ENCODE peak calls at places on chromosomes 3 and 15, in nine cellular contexts. I is A549, Q is SJSA1, W is endodermal cell, B is GM23248, D is fibroblast of mammary gland, R is iPS DF 6.9, J is psoas muscle, T is fibroblast of pulmonary artery. L is an unnamed sample.

GRCh38 chr15:59622289-59622688 is 10.7 kb downstream of the GCNT3 start:
- DNase-seq in I (peak; percentile 86), Q (peak; percentile 65), W (peak; percentile 88), B (peak; percentile 67), D (peak; percentile 63), R (no peak), J (no peak), T (peak; percentile 60), L (no peak)

GRCh38 chr3:82103241-82103640 is 341.8 kb upstream of the GBE1 start:
- DNase-seq in I (peak; percentile 6), Q (no peak), W (no peak), B (no peak), D (no peak), R (no peak), J (no peak), T (no peak), L (no peak)

GRCh38 chr3:126837773-126838172 is 133.7 kb downstream of the CHCHD6 start:
- DNase-seq in I (no peak), Q (no peak), W (no peak), B (no peak), D (no peak), R (no peak), J (no peak), T (no peak), L (no peak)

GRCh38 chr15:45588199-45588910 is 1.2 kb downstream of the BLOC1S6 start:
- DNase-seq in I (no peak), Q (no peak), W (no peak), B (peak; percentile 40), D (peak; percentile 38), R (no peak), J (no peak), T (peak; percentile 23), L (no peak)

GRCh38 chr3:38578081-38578475 is 71.4 kb downstream of the SCN5A start:
- DNase-seq in I (no peak), Q (no peak), W (peak; percentile 35), B (no peak), D (no peak), R (no peak), J (no peak), T (no peak), L (no peak)

GRCh38 chr3:46987485-46988401 is 8.3 kb downstream of the NBEAL2 start:
- DNase-seq in I (peak; percentile 30), Q (no peak), W (peak; percentile 89), B (no peak), D (no peak), R (no peak), J (peak; percentile 81), T (peak; percentile 32), L (peak; percentile 89)

GRCh38 chr3:140527156-140527555 is 150.7 kb upstream of the TRIM42 start:
- DNase-seq in I (no peak), Q (no peak), W (no peak), B (no peak), D (no peak), R (no peak), J (no peak), T (no peak), L (no peak)

GRCh38 chr15:61008915-61009314 is 220.2 kb downstream of the RORA start:
- DNase-seq in I (no peak), Q (no peak), W (no peak), B (no peak), D (no peak), R (no peak), J (no peak), T (no peak), L (no peak)

GRCh38 chr15:61680260-61681037 is 379.8 kb downstream of the VPS13C start:
- DNase-seq in I (no peak), Q (no peak), W (no peak), B (no peak), D (no peak), R (no peak), J (no peak), T (no peak), L (no peak)

DNA sequence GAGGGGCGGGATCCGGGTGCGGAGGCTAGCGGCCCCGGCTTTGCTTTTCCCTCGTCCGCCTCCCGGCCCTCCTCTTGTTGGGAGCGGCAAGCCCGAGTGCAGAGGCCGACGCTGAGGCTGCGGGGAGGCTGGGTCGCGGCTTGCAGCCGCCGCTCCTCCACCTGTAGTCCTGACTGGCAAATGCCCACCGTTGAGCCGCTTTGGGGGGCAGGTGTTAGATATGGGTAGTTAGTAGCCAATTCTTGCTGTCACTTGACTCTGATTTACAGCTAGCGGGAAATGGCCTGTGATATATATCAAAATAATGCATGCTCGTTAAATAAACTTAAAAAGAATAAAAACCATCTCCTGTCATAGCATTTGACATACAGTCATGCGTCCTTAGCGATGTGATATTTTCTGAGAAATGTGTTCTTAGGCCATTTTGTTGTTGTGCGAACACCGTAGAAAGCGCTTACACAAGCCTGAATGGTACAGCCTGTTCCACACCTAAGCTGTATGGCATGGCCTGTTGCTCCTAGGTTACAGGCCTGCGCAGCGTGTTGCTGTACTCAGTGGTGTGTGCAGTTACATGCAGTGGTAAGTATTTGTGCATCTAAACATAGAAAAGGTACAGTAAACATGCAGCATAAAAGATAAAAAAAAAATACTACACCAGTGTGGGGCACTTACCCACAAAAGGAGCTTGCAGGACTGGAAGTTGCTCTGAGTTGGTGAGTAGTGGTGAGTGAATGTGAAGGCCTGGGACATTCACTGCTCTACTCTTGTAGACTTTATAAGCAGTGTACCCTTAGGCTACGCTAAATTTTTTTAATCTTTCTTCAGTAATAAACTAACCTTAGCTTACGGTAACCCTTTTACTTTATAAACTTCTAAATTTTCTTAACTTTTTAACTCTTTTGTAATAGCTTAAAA is 873 bp downstream of the CAPN7 start:
- DNase-seq in I (peak; percentile 43), Q (no peak), W (peak; percentile 63), B (peak; percentile 71), D (peak; percentile 55), R (no peak), J (peak; percentile 75), T (peak; percentile 36), L (no peak)
- H3K4me3 ChIP-seq in I (peak overlapping the region; percentile 87), Q (peak overlapping the region; percentile 88), W (peak overlapping the region; percentile 95), B (peak overlapping the region; percentile 86), D (peak overlapping the region; percentile 90), R (peak overlapping the region; percentile 77), J (peak overlapping the region; percentile 91), T (peak overlapping the region; percentile 93), L (peak overlapping the region; percentile 93)

GRCh38 chr3:64684715-64685261 is 3.0 kb downstream of the ADAMTS9 start:
- DNase-seq in I (no peak), Q (peak; percentile 46), W (peak; percentile 87), B (peak; percentile 67), D (peak; percentile 53), R (no peak), J (peak; percentile 70), T (peak; percentile 59), L (peak; percentile 76)
- H3K4me3 ChIP-seq in I (peak overlapping the region; percentile 47), Q (peak overlapping the region; percentile 50), W (peak overlapping the region; percentile 89), B (peak overlapping the region; percentile 91), D (peak overlapping the region; percentile 70), R (peak overlapping the region; percentile 32), J (peak overlapping the region; percentile 78), T (peak overlapping the region; percentile 77), L (peak overlapping the region; percentile 74)

DNA sequence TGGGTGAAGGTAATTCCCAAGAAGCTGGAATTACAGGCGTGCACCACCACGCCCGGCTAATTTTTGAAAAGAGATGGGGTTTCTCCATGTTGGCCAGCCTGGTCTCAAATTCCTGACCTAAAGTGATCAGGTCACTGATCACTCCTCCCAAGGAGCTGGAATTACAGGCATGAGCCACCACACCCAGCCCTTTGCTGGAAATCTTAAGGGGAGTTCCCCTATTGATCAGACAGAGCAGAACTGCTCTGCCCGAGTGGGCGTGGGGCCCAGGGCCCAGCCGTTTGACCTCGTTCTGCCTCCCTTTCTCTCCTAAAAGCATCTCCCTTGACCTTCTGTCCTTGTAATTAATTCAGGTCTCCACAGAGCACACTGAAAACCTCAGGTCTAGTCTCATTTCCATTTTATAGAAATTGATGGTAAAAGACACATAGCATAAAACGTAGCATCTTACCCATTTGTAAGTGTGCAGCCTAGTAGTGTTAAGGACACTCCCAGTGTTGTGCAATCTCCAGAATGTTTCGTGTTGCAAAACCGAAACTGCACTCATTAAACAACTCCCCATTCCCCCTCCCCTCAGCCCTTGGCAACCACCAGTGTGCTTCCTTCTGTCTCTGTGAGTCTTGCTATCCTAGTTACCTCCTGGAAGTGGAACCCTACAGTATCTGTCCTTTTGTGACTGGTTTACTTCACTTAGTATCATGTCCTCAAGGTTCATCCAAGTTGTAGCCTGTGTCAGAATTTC is 89.3 kb downstream of the SLCO3A1 start:
- DNase-seq in I (peak; percentile 84), Q (no peak), W (no peak), B (peak; percentile 93), D (peak; percentile 95), R (no peak), J (peak; percentile 85), T (peak; percentile 95), L (peak; percentile 81)
- H3K4me3 ChIP-seq in I (peak overlapping the region; percentile 23), Q (no peak overlapping the region), W (no peak overlapping the region), B (peak overlapping the region; percentile 72), D (peak overlapping the region; percentile 16), R (no peak overlapping the region), J (peak overlapping the region; percentile 37), T (peak overlapping the region; percentile 2), L (peak overlapping the region; percentile 14)

GRCh38 chr15:92962914-92963313 is 62.8 kb downstream of the CHD2 start:
- DNase-seq in I (no peak), Q (no peak), W (no peak), B (no peak), D (no peak), R (no peak), J (no peak), T (no peak), L (no peak)
- H3K4me3 ChIP-seq in I (no peak overlapping the region), Q (no peak overlapping the region), W (no peak overlapping the region), B (no peak overlapping the region), D (no peak overlapping the region), R (no peak overlapping the region), J (no peak overlapping the region), T (no peak overlapping the region), L (no peak overlapping the region)

GRCh38 chr15:70504305-70504951 is 258.9 kb downstream of the UACA start:
- DNase-seq in I (peak; percentile 73), Q (peak; percentile 63), W (no peak), B (peak; percentile 89), D (peak; percentile 92), R (no peak), J (peak; percentile 81), T (peak; percentile 69), L (peak; percentile 73)

GRCh38 chr15:70505971-70506887 is 257.1 kb downstream of the UACA start:
- DNase-seq in I (no peak), Q (no peak), W (peak; percentile 76), B (no peak), D (no peak), R (no peak), J (no peak), T (no peak), L (peak; percentile 28)

GRCh38 chr15:70503798-70504304 is 259.5 kb downstream of the UACA start:
- DNase-seq in I (no peak), Q (no peak), W (no peak), B (no peak), D (no peak), R (no peak), J (no peak), T (no peak), L (peak; percentile 57)

GRCh38 chr15:70505411-70505919 is 257.9 kb downstream of the UACA start:
- DNase-seq in I (peak; percentile 91), Q (peak; percentile 70), W (no peak), B (peak; percentile 95), D (peak; percentile 88), R (no peak), J (no peak), T (peak; percentile 77), L (peak; percentile 21)

DNA sequence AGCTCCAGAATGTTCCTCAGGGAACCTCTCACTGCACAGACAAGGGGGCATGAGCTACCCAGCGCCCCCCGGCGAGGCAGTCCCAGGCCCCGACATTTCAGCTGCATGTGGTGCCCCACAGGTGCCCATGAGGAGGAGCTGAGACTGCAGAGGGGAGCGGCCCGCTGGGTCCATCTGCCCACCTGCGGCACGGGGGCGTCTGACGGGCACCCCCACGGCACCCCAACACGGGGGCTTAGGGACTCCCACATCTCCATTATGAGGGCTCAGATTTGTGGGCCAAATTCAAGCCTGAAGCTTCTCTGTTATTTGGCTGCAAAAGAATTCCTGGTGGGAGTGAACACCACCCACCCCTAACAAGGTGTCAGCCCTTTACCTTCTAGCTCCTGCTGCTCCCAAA is 258.4 kb downstream of the UACA start:
- DNase-seq in I (no peak), Q (no peak), W (no peak), B (no peak), D (no peak), R (no peak), J (no peak), T (no peak), L (no peak)
- H3K4me3 ChIP-seq in I (no peak overlapping the region), Q (no peak overlapping the region), W (no peak overlapping the region), B (no peak overlapping the region), D (no peak overlapping the region), R (no peak overlapping the region), J (no peak overlapping the region), T (no peak overlapping the region), L (no peak overlapping the region)